ENCODE peak calls at places on chromosomes 12 and 14, in ten cellular contexts. O is NB4; A is activated naive CD4-positive, alpha-beta T cell treated with anti-CD3 and anti-CD28 coated beads, Interleukin-2, amount 50 U/mL, for 16 hours; F is iPS-NIHi11; J is MV-4-11; I is heart left ventricle; V is activated B cell treated with CpG ODN at 0.5 μM for 24 hours; R is brain microvascular endothelial cell; Q is type B pancreatic cell; W is IMR-90. U is an unnamed sample.

GRCh38 chr12:76398106-76398505 is 49.9 kb upstream of the BBS10 start:
- DNase-seq in O (no peak), A (no peak), F (no peak), J (no peak), I (no peak), V (no peak), R (no peak), Q (no peak), W (no peak), U (no peak)

GRCh38 chr14:54420478-54421116 is 20.6 kb downstream of the CNIH1 start:
- DNase-seq in O (peak; percentile 31), A (no peak), F (peak; percentile 67), J (peak; percentile 76), I (no peak), V (no peak), R (peak; percentile 54), Q (no peak), W (peak; percentile 58), U (no peak)

GRCh38 chr12:47216150-47216677 is 136.5 kb upstream of the AMIGO2 start:
- DNase-seq in O (peak; percentile 96), A (peak; percentile 56), F (no peak), J (peak; percentile 90), I (no peak), V (peak; percentile 42), R (no peak), Q (no peak), W (no peak), U (no peak)

GRCh38 chr12:116736962-116737773 is 701 bp downstream of the SPRING1 start:
- DNase-seq in O (peak; percentile 35), A (no peak), F (peak; percentile 60), J (no peak), I (no peak), V (no peak), R (no peak), Q (no peak), W (no peak), U (no peak)

GRCh38 chr12:71684081-71684480 is 1.8 kb upstream of the TMEM19 start:
- DNase-seq in O (peak; percentile 14), A (no peak), F (no peak), J (no peak), I (no peak), V (no peak), R (no peak), Q (no peak), W (no peak), U (no peak)

GRCh38 chr12:42482086-42482819 is 107.3 kb downstream of the PRICKLE1 start:
- DNase-seq in O (no peak), A (no peak), F (no peak), J (no peak), I (peak; percentile 71), V (no peak), R (peak; percentile 37), Q (no peak), W (peak; percentile 56), U (no peak)

GRCh38 chr14:102927346-102927877 is 4.9 kb downstream of the AMN start:
- DNase-seq in O (no peak), A (no peak), F (no peak), J (no peak), I (no peak), V (no peak), R (no peak), Q (no peak), W (no peak), U (no peak)

GRCh38 chr14:96039633-96040311 is 610 bp downstream of the C14orf132 start:
- DNase-seq in O (no peak), A (peak; percentile 23), F (peak; percentile 50), J (no peak), I (no peak), V (no peak), R (no peak), Q (no peak), W (peak; percentile 16), U (no peak)

GRCh38 chr12:53676715-53677611 is 1.1 kb upstream of the ATP5MC2 start:
- DNase-seq in O (no peak), A (peak; percentile 24), F (peak; percentile 51), J (no peak), I (peak; percentile 50), V (peak; percentile 25), R (peak; percentile 4), Q (no peak), W (peak; percentile 32), U (no peak)

GRCh38 chr12:125683748-125684381 is 618.6 kb downstream of the AACS start:
- DNase-seq in O (peak; percentile 16), A (no peak), F (peak; percentile 47), J (no peak), I (no peak), V (no peak), R (no peak), Q (peak; percentile 80), W (no peak), U (no peak)

GRCh38 chr14:64279719-64280668 is 14.2 kb downstream of the ESR2 start:
- DNase-seq in O (no peak), A (peak; percentile 15), F (no peak), J (no peak), I (no peak), V (no peak), R (peak; percentile 12), Q (no peak), W (peak; percentile 24), U (no peak)

GRCh38 chr12:31866523-31866922 is 92.7 kb upstream of the RESF1 start:
- DNase-seq in O (no peak), A (no peak), F (no peak), J (no peak), I (no peak), V (no peak), R (no peak), Q (no peak), W (no peak), U (no peak)

GRCh38 chr12:93803408-93803807 is 126.2 kb downstream of the CRADD start:
- DNase-seq in O (no peak), A (no peak), F (no peak), J (no peak), I (no peak), V (no peak), R (no peak), Q (no peak), W (peak; percentile 73), U (no peak)

GRCh38 chr12:28065889-28066630 is 93.5 kb upstream of the PTHLH start:
- DNase-seq in O (no peak), A (no peak), F (no peak), J (no peak), I (no peak), V (no peak), R (no peak), Q (no peak), W (no peak), U (no peak)

GRCh38 chr14:58513272-58513671 is 85.8 kb downstream of the KIAA0586 start:
- DNase-seq in O (no peak), A (no peak), F (no peak), J (peak; percentile 46), I (no peak), V (no peak), R (no peak), Q (no peak), W (no peak), U (no peak)

GRCh38 chr14:60090864-60091519 is 731 bp upstream of the PCNX4 start:
- DNase-seq in O (peak; percentile 61), A (no peak), F (peak; percentile 38), J (peak; percentile 8), I (peak; percentile 42), V (no peak), R (peak; percentile 49), Q (no peak), W (peak; percentile 64), U (peak; percentile 18)

U was measured in NCI-H1436 treated with DMSO at 0.1 percent for 48 hours.